ENCODE peak calls at places on chromosomes 13 and 19, in ten cellular contexts. One of them, this sample, is unnamed. For H3K9me3, the result is how much of the 10 kb centered on the place peaks cover.

GRCh38 chr13:44021422-44021821 is 141.7 kb downstream of the LACC1 start:
- DNase-seq in sigmoid colon: no peak
- DNase-seq in vagina: no peak
- DNase-seq in A549: no peak
- DNase-seq in stomach: no peak
- DNase-seq in ovary: no peak
- DNase-seq in spleen: no peak
- DNase-seq in heart left ventricle: no peak
- DNase-seq in HCT116: no peak
- DNase-seq in IMR-90: no peak
- DNase-seq in this sample: no peak

GRCh38 chr19:48963371-48964204 is 1.5 kb upstream of the FTL start:
- DNase-seq in stomach: peak
- DNase-seq in ovary: peak
- DNase-seq in A549: peak
- DNase-seq in HCT116: no peak
- DNase-seq in heart left ventricle: peak
- DNase-seq in vagina: no peak
- DNase-seq in spleen: peak
- DNase-seq in sigmoid colon: peak
- DNase-seq in IMR-90: peak
- DNase-seq in this sample: peak

GRCh38 chr13:36131215-36131930 is at the start of gene DCLK1:
- DNase-seq in ovary: peak
- DNase-seq in HCT116: no peak
- DNase-seq in IMR-90: no peak
- DNase-seq in vagina: no peak
- DNase-seq in heart left ventricle: peak
- DNase-seq in A549: no peak
- DNase-seq in stomach: peak
- DNase-seq in spleen: no peak
- DNase-seq in sigmoid colon: peak
- DNase-seq in this sample: no peak

GRCh38 chr13:30743319-30744055 is 8.1 kb downstream of the ALOX5AP start:
- DNase-seq in HCT116: peak
- DNase-seq in spleen: no peak
- DNase-seq in A549: peak
- DNase-seq in ovary: peak
- DNase-seq in sigmoid colon: no peak
- DNase-seq in vagina: no peak
- DNase-seq in IMR-90: peak
- DNase-seq in heart left ventricle: peak
- DNase-seq in stomach: peak
- DNase-seq in this sample: no peak

GRCh38 chr13:43303040-43303729 is 279.8 kb downstream of the DNAJC15 start:
- DNase-seq in vagina: no peak
- DNase-seq in spleen: no peak
- DNase-seq in stomach: peak
- DNase-seq in IMR-90: peak
- DNase-seq in heart left ventricle: peak
- DNase-seq in ovary: peak
- DNase-seq in sigmoid colon: peak
- DNase-seq in HCT116: no peak
- DNase-seq in A549: peak
- DNase-seq in this sample: no peak

GRCh38 chr19:35451278-35452096 is 3.4 kb downstream of the FFAR2 start:
- DNase-seq in HCT116: no peak
- DNase-seq in sigmoid colon: no peak
- DNase-seq in stomach: no peak
- DNase-seq in vagina: no peak
- DNase-seq in IMR-90: no peak
- DNase-seq in A549: no peak
- DNase-seq in ovary: no peak
- DNase-seq in heart left ventricle: no peak
- DNase-seq in spleen: no peak
- DNase-seq in this sample: no peak

GRCh38 chr13:69324109-69324886 is 783.3 kb upstream of the ATXN8OS start:
- DNase-seq in ovary: no peak
- DNase-seq in heart left ventricle: no peak
- DNase-seq in vagina: no peak
- DNase-seq in HCT116: peak
- DNase-seq in IMR-90: no peak
- DNase-seq in spleen: no peak
- DNase-seq in stomach: no peak
- DNase-seq in sigmoid colon: no peak
- DNase-seq in A549: peak
- DNase-seq in this sample: no peak

GRCh38 chr13:51998723-51999471 is 12.4 kb downstream of the ATP7B start:
- DNase-seq in stomach: no peak
- DNase-seq in sigmoid colon: no peak
- DNase-seq in IMR-90: no peak
- DNase-seq in heart left ventricle: no peak
- DNase-seq in A549: no peak
- DNase-seq in vagina: no peak
- DNase-seq in ovary: no peak
- DNase-seq in spleen: no peak
- DNase-seq in HCT116: no peak
- DNase-seq in this sample: no peak

DNA sequence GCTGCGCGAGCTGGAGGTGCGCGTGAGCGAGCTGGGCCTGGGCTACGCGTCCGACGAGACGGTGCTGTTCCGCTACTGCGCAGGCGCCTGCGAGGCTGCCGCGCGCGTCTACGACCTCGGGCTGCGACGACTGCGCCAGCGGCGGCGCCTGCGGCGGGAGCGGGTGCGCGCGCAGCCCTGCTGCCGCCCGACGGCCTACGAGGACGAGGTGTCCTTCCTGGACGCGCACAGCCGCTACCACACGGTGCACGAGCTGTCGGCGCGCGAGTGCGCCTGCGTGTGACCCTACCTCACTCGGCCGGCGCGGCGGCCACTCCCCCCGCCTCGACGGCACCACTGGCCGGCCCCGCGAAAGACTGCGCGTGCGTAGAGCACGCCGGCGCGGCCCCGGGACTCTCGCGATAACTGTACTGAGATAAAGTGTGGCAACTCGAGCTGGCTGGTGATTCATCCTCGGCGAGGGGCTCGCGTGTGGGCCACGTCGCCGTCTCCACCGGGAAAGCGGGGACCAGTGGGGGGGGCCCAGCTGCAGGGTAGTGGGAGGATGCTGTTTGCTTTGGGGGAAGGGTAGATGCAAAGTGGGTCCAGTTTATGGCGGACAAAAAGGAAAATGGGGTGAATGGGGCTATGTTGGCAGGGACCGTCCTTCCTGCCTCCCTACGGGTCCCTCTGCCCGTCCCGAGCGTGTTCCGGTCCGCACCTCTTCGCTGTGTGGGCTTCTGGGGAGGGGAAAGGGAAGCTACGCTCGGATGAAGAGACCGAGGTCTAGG is 11.4 kb downstream of the FUT6 start:
- DNase-seq in sigmoid colon: peak
- DNase-seq in heart left ventricle: peak
- DNase-seq in stomach: peak
- DNase-seq in IMR-90: peak
- DNase-seq in ovary: peak
- DNase-seq in spleen: peak
- DNase-seq in vagina: no peak
- DNase-seq in HCT116: peak
- DNase-seq in A549: peak
- DNase-seq in this sample: peak
- TF ChIP-seq POLR2A in sigmoid colon: peak
- TF ChIP-seq POLR2A in heart left ventricle: no peak
- TF ChIP-seq POLR2A in stomach: peak
- TF ChIP-seq POLR2A in IMR-90: peak
- TF ChIP-seq POLR2A in ovary: no peak
- TF ChIP-seq POLR2A in spleen: no peak
- TF ChIP-seq POLR2A in vagina: no peak
- TF ChIP-seq POLR2A in HCT116: peak
- TF ChIP-seq POLR2A in A549: peak
- TF ChIP-seq POLR2A in this sample: peak

GRCh38 chr13:66492479-66492878 is 737.7 kb downstream of the PCDH9 start:
- DNase-seq in sigmoid colon: no peak
- DNase-seq in heart left ventricle: no peak
- DNase-seq in IMR-90: no peak
- DNase-seq in A549: peak
- DNase-seq in stomach: no peak
- DNase-seq in HCT116: peak
- DNase-seq in vagina: no peak
- DNase-seq in ovary: no peak
- DNase-seq in spleen: no peak
- DNase-seq in this sample: no peak

GRCh38 chr13:66483712-66484111 is 746.4 kb downstream of the PCDH9 start:
- DNase-seq in vagina: no peak
- DNase-seq in spleen: no peak
- DNase-seq in A549: no peak
- DNase-seq in HCT116: no peak
- DNase-seq in stomach: no peak
- DNase-seq in ovary: no peak
- DNase-seq in sigmoid colon: no peak
- DNase-seq in IMR-90: no peak
- DNase-seq in heart left ventricle: no peak
- DNase-seq in this sample: no peak

GRCh38 chr13:66491241-66491640 is 738.9 kb downstream of the PCDH9 start:
- DNase-seq in A549: no peak
- DNase-seq in ovary: no peak
- DNase-seq in stomach: no peak
- DNase-seq in heart left ventricle: no peak
- DNase-seq in HCT116: no peak
- DNase-seq in spleen: no peak
- DNase-seq in vagina: no peak
- DNase-seq in IMR-90: no peak
- DNase-seq in sigmoid colon: no peak
- DNase-seq in this sample: no peak

GRCh38 chr13:66489586-66489985 is 740.5 kb downstream of the PCDH9 start:
- DNase-seq in stomach: no peak
- DNase-seq in IMR-90: peak
- DNase-seq in spleen: no peak
- DNase-seq in A549: no peak
- DNase-seq in ovary: no peak
- DNase-seq in vagina: no peak
- DNase-seq in heart left ventricle: no peak
- DNase-seq in sigmoid colon: no peak
- DNase-seq in HCT116: no peak
- DNase-seq in this sample: no peak

DNA sequence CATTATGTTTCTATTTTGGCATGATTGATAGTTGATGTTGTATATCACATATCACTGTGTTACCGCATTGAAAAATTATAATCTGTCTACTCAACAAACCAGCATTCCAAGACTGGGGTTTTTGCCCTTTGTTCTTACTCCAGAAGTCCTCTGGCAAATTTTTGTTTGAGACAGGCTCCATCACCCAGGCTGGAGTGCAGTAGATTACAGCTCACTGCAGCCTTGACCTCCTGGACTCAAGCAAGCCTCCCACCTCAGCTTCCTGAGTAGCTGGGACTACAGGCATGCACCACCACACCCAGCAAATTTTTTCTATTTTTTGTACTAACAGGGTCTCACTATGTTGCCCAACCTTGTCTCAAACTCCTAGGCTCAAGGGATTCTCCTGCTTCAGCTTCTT is 741.0 kb downstream of the PCDH9 start:
- DNase-seq in A549: no peak
- DNase-seq in spleen: no peak
- DNase-seq in stomach: no peak
- DNase-seq in sigmoid colon: no peak
- DNase-seq in ovary: no peak
- DNase-seq in heart left ventricle: no peak
- DNase-seq in vagina: no peak
- DNase-seq in HCT116: no peak
- DNase-seq in IMR-90: no peak
- DNase-seq in this sample: no peak
- H3K9me3 ChIP-seq in A549: under half
- H3K9me3 ChIP-seq in spleen: under half
- H3K9me3 ChIP-seq in stomach: under half
- H3K9me3 ChIP-seq in sigmoid colon: under half
- H3K9me3 ChIP-seq in ovary: under half
- H3K9me3 ChIP-seq in heart left ventricle: under half
- H3K9me3 ChIP-seq in vagina: under half
- H3K9me3 ChIP-seq in HCT116: under half
- H3K9me3 ChIP-seq in IMR-90: under half
- H3K9me3 ChIP-seq in this sample: under half

GRCh38 chr19:29672933-29673336 is 7.7 kb downstream of the PLEKHF1 start:
- DNase-seq in spleen: peak
- DNase-seq in stomach: peak
- DNase-seq in heart left ventricle: no peak
- DNase-seq in IMR-90: no peak
- DNase-seq in sigmoid colon: peak
- DNase-seq in vagina: no peak
- DNase-seq in HCT116: no peak
- DNase-seq in A549: no peak
- DNase-seq in ovary: no peak
- DNase-seq in this sample: peak

GRCh38 chr19:29675120-29675649 is 9.9 kb downstream of the PLEKHF1 start:
- DNase-seq in vagina: no peak
- DNase-seq in heart left ventricle: no peak
- DNase-seq in stomach: no peak
- DNase-seq in IMR-90: no peak
- DNase-seq in sigmoid colon: peak
- DNase-seq in spleen: peak
- DNase-seq in HCT116: no peak
- DNase-seq in A549: no peak
- DNase-seq in ovary: no peak
- DNase-seq in this sample: peak

GRCh38 chr19:29673451-29674371 is 8.4 kb downstream of the PLEKHF1 start:
- DNase-seq in sigmoid colon: peak
- DNase-seq in spleen: peak
- DNase-seq in stomach: no peak
- DNase-seq in HCT116: no peak
- DNase-seq in A549: no peak
- DNase-seq in heart left ventricle: no peak
- DNase-seq in ovary: no peak
- DNase-seq in IMR-90: no peak
- DNase-seq in vagina: no peak
- DNase-seq in this sample: no peak

GRCh38 chr19:29675650-29676186 is 10.5 kb downstream of the PLEKHF1 start:
- DNase-seq in A549: no peak
- DNase-seq in IMR-90: no peak
- DNase-seq in sigmoid colon: peak
- DNase-seq in heart left ventricle: no peak
- DNase-seq in HCT116: no peak
- DNase-seq in stomach: no peak
- DNase-seq in ovary: no peak
- DNase-seq in spleen: peak
- DNase-seq in vagina: no peak
- DNase-seq in this sample: peak

DNA sequence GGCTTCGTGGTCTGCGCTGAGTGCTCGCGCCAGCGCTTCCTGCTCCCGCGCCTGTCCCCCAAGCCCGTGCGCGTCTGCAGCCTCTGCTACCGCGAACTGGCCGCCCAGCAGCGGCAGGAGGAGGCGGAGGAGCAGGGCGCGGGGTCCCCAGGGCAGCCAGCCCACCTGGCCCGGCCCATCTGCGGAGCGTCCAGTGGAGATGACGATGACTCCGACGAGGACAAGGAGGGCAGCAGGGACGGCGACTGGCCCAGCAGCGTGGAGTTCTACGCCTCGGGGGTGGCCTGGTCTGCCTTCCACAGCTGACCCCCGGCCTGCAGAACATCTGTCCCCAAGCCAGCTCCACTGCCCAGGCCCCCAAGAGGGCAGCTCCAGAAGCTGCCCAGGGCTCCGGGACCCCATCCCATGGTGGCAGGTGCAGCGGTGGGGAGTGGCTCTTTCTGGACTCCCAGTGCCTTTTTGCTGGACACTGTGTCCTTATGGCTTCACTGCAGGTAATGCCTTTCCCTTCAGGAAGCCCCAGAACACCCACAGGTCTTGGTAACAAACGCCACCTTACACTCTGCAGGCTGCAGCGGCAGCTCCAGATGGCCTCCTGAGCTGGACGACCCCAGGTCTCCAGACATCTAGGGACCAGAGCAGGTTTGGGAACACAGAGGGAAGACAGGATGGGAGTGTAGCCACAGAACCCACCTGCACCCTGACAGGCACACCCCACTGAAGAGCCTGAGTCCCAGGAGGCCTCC is 9.3 kb downstream of the PLEKHF1 start:
- DNase-seq in stomach: no peak
- DNase-seq in spleen: peak
- DNase-seq in IMR-90: no peak
- DNase-seq in sigmoid colon: peak
- DNase-seq in heart left ventricle: no peak
- DNase-seq in ovary: no peak
- DNase-seq in HCT116: no peak
- DNase-seq in A549: no peak
- DNase-seq in vagina: no peak
- DNase-seq in this sample: peak
- TF ChIP-seq POLR2A in stomach: no peak
- TF ChIP-seq POLR2A in spleen: no peak
- TF ChIP-seq POLR2A in IMR-90: no peak
- TF ChIP-seq POLR2A in sigmoid colon: no peak
- TF ChIP-seq POLR2A in heart left ventricle: no peak
- TF ChIP-seq POLR2A in ovary: no peak
- TF ChIP-seq POLR2A in HCT116: no peak
- TF ChIP-seq POLR2A in A549: no peak
- TF ChIP-seq POLR2A in vagina: no peak
- TF ChIP-seq POLR2A in this sample: no peak

GRCh38 chr13:112416647-112417046 is 40.5 kb downstream of the SPACA7 start:
- DNase-seq in vagina: no peak
- DNase-seq in sigmoid colon: no peak
- DNase-seq in A549: no peak
- DNase-seq in stomach: no peak
- DNase-seq in HCT116: no peak
- DNase-seq in heart left ventricle: no peak
- DNase-seq in IMR-90: no peak
- DNase-seq in ovary: no peak
- DNase-seq in spleen: no peak
- DNase-seq in this sample: no peak
- H3K9me3 ChIP-seq in vagina: under half
- H3K9me3 ChIP-seq in sigmoid colon: under half
- H3K9me3 ChIP-seq in A549: under half
- H3K9me3 ChIP-seq in stomach: half or more
- H3K9me3 ChIP-seq in HCT116: under half
- H3K9me3 ChIP-seq in heart left ventricle: under half
- H3K9me3 ChIP-seq in IMR-90: under half
- H3K9me3 ChIP-seq in ovary: under half
- H3K9me3 ChIP-seq in spleen: half or more
- H3K9me3 ChIP-seq in this sample: under half

This sample was measured in Peyer's patch.